ENCODE peak calls at places on chromosomes 3 and 15, in seven cellular contexts. A is aorta, W is A673, Z is SK-N-SH, L is uterus, F is heart left ventricle, P is pancreas. U is an unnamed sample.

GRCh38 chr3:46187876-46188275 is 20.2 kb downstream of the CCR1 start:
- DNase-seq in A (no peak), W (no peak), Z (no peak), L (no peak), F (no peak), P (no peak), U (no peak)

GRCh38 chr3:32239638-32240550 is 1.4 kb downstream of the CMTM8 start:
- DNase-seq in A (no peak), W (peak; percentile 64), Z (peak; percentile 62), L (no peak), F (no peak), P (peak; percentile 54), U (no peak)

GRCh38 chr3:54902286-54902685 is 25.6 kb downstream of the LRTM1 start:
- DNase-seq in A (no peak), W (no peak), Z (no peak), L (no peak), F (no peak), P (no peak), U (no peak)

GRCh38 chr15:92808611-92809063 is 91.5 kb upstream of the CHD2 start:
- DNase-seq in A (peak; percentile 77), W (no peak), Z (peak; percentile 73), L (peak; percentile 63), F (peak; percentile 52), P (peak; percentile 61), U (no peak)

GRCh38 chr3:54889731-54890130 is 38.1 kb downstream of the LRTM1 start:
- DNase-seq in A (no peak), W (no peak), Z (no peak), L (no peak), F (no peak), P (no peak), U (no peak)

GRCh38 chr3:189295089-189295488 is 123.3 kb downstream of the TPRG1 start:
- DNase-seq in A (no peak), W (no peak), Z (no peak), L (no peak), F (no peak), P (no peak), U (no peak)

GRCh38 chr15:36005542-36005941 is 459.6 kb upstream of the DPH6 start:
- DNase-seq in A (no peak), W (no peak), Z (peak; percentile 15), L (no peak), F (no peak), P (no peak), U (no peak)

GRCh38 chr3:102053375-102053989 is 204.2 kb downstream of the NFKBIZ start:
- DNase-seq in A (no peak), W (no peak), Z (no peak), L (no peak), F (no peak), P (no peak), U (no peak)

GRCh38 chr3:14143826-14144225 is 19.0 kb downstream of the TMEM43 start:
- DNase-seq in A (peak; percentile 82), W (peak; percentile 35), Z (no peak), L (peak; percentile 79), F (no peak), P (no peak), U (no peak)

GRCh38 chr3:12993022-12993622 is 80.1 kb downstream of the IQSEC1 start:
- DNase-seq in A (peak; percentile 61), W (no peak), Z (peak; percentile 63), L (no peak), F (peak; percentile 36), P (peak; percentile 52), U (no peak)

GRCh38 chr3:118682916-118683315 is 351.7 kb downstream of the IGSF11 start:
- DNase-seq in A (no peak), W (no peak), Z (no peak), L (no peak), F (no peak), P (no peak), U (no peak)

GRCh38 chr15:42378011-42378410 is 18.7 kb downstream of the CAPN3 start:
- DNase-seq in A (no peak), W (no peak), Z (no peak), L (no peak), F (no peak), P (no peak), U (no peak)

GRCh38 chr3:188656196-188656982 is 502.4 kb downstream of the LPP start:
- DNase-seq in A (peak; percentile 46), W (no peak), Z (no peak), L (no peak), F (no peak), P (no peak), U (no peak)

GRCh38 chr3:127749787-127750225 is 72.5 kb downstream of the MGLL start:
- DNase-seq in A (no peak), W (peak; percentile 28), Z (no peak), L (no peak), F (no peak), P (no peak), U (no peak)

GRCh38 chr15:57272770-57273357 is 103.4 kb upstream of the CGNL1 start:
- DNase-seq in A (no peak), W (no peak), Z (no peak), L (no peak), F (no peak), P (no peak), U (no peak)

GRCh38 chr3:118842147-118842863 is 192.3 kb downstream of the IGSF11 start:
- DNase-seq in A (no peak), W (no peak), Z (no peak), L (no peak), F (no peak), P (no peak), U (no peak)

GRCh38 chr3:13004376-13004775 is 68.9 kb downstream of the IQSEC1 start:
- DNase-seq in A (peak; percentile 52), W (no peak), Z (no peak), L (no peak), F (no peak), P (no peak), U (no peak)

GRCh38 chr3:50260027-50260941 is 8.7 kb upstream of the SEMA3B start:
- DNase-seq in A (peak; percentile 96), W (peak; percentile 71), Z (peak; percentile 99), L (peak; percentile 92), F (peak; percentile 95), P (peak; percentile 92), U (peak; percentile 96)

GRCh38 chr15:52158084-52158765 is 33.0 kb downstream of the GNB5 start:
- DNase-seq in A (no peak), W (no peak), Z (no peak), L (no peak), F (no peak), P (no peak), U (peak; percentile 3)

GRCh38 chr3:4850928-4851265 is 128.3 kb upstream of the BHLHE40 start:
- DNase-seq in A (no peak), W (no peak), Z (no peak), L (no peak), F (no peak), P (no peak), U (no peak)

GRCh38 chr3:99645277-99646106 is 7.1 kb downstream of the COL8A1 start:
- DNase-seq in A (no peak), W (peak; percentile 69), Z (peak; percentile 23), L (no peak), F (no peak), P (no peak), U (peak; percentile 30)

DNA sequence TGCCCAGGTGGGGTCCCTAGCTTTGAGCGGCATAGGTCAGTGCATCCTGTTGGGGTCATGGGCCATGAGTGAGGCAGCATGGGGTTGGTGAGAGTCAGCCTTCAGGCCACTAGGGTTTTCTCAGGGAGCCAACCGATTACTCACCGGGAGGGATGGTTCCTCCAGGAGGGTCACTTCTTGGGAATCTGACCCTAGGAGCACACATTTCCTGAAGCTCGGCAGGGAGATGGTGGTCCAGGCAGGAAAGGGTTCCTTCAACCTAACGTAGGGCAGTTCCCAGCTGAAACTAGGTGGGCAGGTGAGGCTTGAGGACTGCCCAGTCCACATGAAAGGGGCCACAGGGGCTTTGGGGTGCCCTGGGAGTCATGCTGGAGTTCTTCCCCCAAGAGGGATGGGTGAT is 218.0 kb downstream of the UBE3A start:
- DNase-seq in A (no peak), W (no peak), Z (no peak), L (no peak), F (no peak), P (no peak), U (no peak)
- H3K9me3 ChIP-seq in A (no peaks in the 10 kb centered on the region), W (peaks cover 43% of the 10 kb centered on the region), Z (no peaks in the 10 kb centered on the region), L (no peaks in the 10 kb centered on the region), F (peaks cover 18% of the 10 kb centered on the region), P (no peaks in the 10 kb centered on the region), U (no peaks in the 10 kb centered on the region)

GRCh38 chr3:58899953-58900298 is 149.9 kb downstream of the CFAP20DC start:
- DNase-seq in A (no peak), W (no peak), Z (peak; percentile 12), L (no peak), F (no peak), P (no peak), U (no peak)
- H3K9me3 ChIP-seq in A (no peaks in the 10 kb centered on the region), W (no peaks in the 10 kb centered on the region), Z (no peaks in the 10 kb centered on the region), L (no peaks in the 10 kb centered on the region), F (no peaks in the 10 kb centered on the region), P (no peaks in the 10 kb centered on the region), U (no peaks in the 10 kb centered on the region)

GRCh38 chr3:76554717-76555116 is 485.2 kb upstream of the ROBO2 start:
- DNase-seq in A (no peak), W (no peak), Z (peak; percentile 19), L (no peak), F (peak; percentile 20), P (no peak), U (no peak)
- H3K9me3 ChIP-seq in A (no peaks in the 10 kb centered on the region), W (no peaks in the 10 kb centered on the region), Z (no peaks in the 10 kb centered on the region), L (no peaks in the 10 kb centered on the region), F (peaks cover 2% of the 10 kb centered on the region), P (no peaks in the 10 kb centered on the region), U (no peaks in the 10 kb centered on the region)

GRCh38 chr15:23565395-23566069 is at the start of gene MKRN3:
- DNase-seq in A (no peak), W (no peak), Z (peak; percentile 70), L (no peak), F (no peak), P (peak; percentile 57), U (peak; percentile 71)
- H3K9me3 ChIP-seq in A (no peaks in the 10 kb centered on the region), W (peaks cover 3% of the 10 kb centered on the region), Z (no peaks in the 10 kb centered on the region), L (no peaks in the 10 kb centered on the region), F (no peaks in the 10 kb centered on the region), P (no peaks in the 10 kb centered on the region), U (no peaks in the 10 kb centered on the region)

DNA sequence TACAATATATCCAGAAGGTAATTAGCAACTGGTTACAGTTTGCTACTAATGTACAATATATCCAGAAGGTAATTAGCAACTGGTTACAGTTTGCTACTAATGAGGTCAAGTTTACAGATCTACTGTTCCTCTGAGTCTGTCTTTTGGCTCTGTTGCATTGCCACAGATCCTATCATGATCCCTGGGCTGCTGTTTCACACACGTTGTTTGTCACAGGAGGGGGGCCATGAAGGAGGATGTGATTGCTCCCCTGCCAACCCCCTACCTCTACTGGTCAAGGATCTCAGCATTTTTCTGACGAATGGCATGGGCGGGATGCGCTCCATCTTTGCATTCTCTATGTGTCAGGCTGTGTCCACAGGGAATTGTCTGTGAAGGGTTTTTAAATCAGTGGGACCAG is 91.8 kb downstream of the CHL1 start:
- DNase-seq in A (no peak), W (no peak), Z (peak; percentile 35), L (no peak), F (no peak), P (no peak), U (no peak)
- H3K9me3 ChIP-seq in A (no peaks in the 10 kb centered on the region), W (no peaks in the 10 kb centered on the region), Z (no peaks in the 10 kb centered on the region), L (no peaks in the 10 kb centered on the region), F (no peaks in the 10 kb centered on the region), P (no peaks in the 10 kb centered on the region), U (no peaks in the 10 kb centered on the region)

DNA sequence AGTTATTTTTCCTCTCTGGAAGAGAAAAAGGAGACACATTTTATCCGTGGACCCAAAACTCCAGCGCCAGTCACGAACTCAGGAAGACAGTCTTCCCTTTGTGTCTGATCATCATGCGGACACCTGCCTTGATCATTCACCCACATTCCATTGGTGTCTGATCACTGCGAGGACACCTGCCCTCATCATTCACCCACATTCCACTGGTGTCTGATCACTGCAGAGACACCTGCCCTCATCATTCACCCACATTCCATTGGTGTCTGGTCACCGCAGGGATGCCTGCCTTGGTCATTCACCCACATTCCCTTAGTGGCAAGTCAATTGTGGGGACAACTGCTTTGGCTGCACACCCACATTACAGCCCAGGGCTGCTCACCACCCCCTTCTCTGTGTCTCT is 148.9 kb downstream of the ROBO1 start:
- DNase-seq in A (no peak), W (no peak), Z (no peak), L (no peak), F (no peak), P (no peak), U (no peak)
- H3K9me3 ChIP-seq in A (peaks cover 14% of the 10 kb centered on the region), W (peaks cover 7% of the 10 kb centered on the region), Z (no peaks in the 10 kb centered on the region), L (no peaks in the 10 kb centered on the region), F (peaks cover 37% of the 10 kb centered on the region), P (no peaks in the 10 kb centered on the region), U (no peaks in the 10 kb centered on the region)

U was measured in testis.